ENCODE peak calls at places on chromosome 4, in four cellular contexts. R, X, Q and W are unnamed samples.

GRCh38 chr4:79241846-79242245 is 84.0 kb downstream of the NAA11 start:
- DNase-seq in R (no peak), X (no peak), Q (no peak), W (no peak)

GRCh38 chr4:21879187-21879586 is 69.4 kb downstream of the KCNIP4 start:
- DNase-seq in R (no peak), Q (no peak), X (no peak), W (no peak)

GRCh38 chr4:122914292-122914904 is 8.0 kb downstream of the NUDT6 start:
- DNase-seq in Q (no peak), X (no peak), R (no peak), W (no peak)

GRCh38 chr4:69760455-69760854 is at the start of gene SULT1B1:
- DNase-seq in Q (no peak), X (no peak), R (no peak), W (peak; percentile 65)

GRCh38 chr4:105765690-105766407 is 57.3 kb downstream of the GSTCD start:
- DNase-seq in Q (no peak), X (no peak), R (no peak), W (no peak)

GRCh38 chr4:156732634-156733033 is 239.0 kb downstream of the PDGFC start:
- DNase-seq in Q (no peak), X (no peak), R (no peak), W (no peak)

GRCh38 chr4:113893546-113893945 is 85.9 kb downstream of the ARSJ start:
- DNase-seq in Q (no peak), R (no peak), X (no peak), W (no peak)

GRCh38 chr4:1598206-1598605 is 85.9 kb downstream of the FAM53A start:
- DNase-seq in Q (peak; percentile 20), R (no peak), X (peak; percentile 2), W (no peak)

GRCh38 chr4:100555791-100556190 is 38.0 kb upstream of the EMCN start:
- DNase-seq in R (no peak), Q (no peak), X (no peak), W (no peak)